ENCODE peak calls at places on chromosomes 13 and 19, in seven cellular contexts. O is OCI-LY7, V is GM23248, N is PC-3, I is H9, L is fibroblast of lung, P is GM23338. S is an unnamed sample.

GRCh38 chr19:34393031-34393430 is 11.2 kb upstream of the PDCD2L start:
- DNase-seq in V (no peak), I (no peak), P (no peak), L (no peak), O (no peak), N (no peak), S (no peak)

GRCh38 chr13:104571161-104571889 is 1505.1 kb upstream of the SLC10A2 start:
- DNase-seq in N (peak), I (peak), O (no peak), P (peak), L (peak), V (peak), S (peak)

GRCh38 chr13:111490611-111491010 is 170.2 kb downstream of the TEX29 start:
- DNase-seq in I (no peak), O (no peak), P (no peak), V (no peak), L (no peak), N (no peak), S (no peak)

GRCh38 chr13:26022538-26023292 is 29.1 kb downstream of the SHISA2 start:
- DNase-seq in L (peak), P (no peak), I (no peak), N (peak), V (peak), O (no peak), S (no peak)

GRCh38 chr13:103663996-103664395 is 597.8 kb upstream of the SLC10A2 start:
- DNase-seq in V (no peak), I (no peak), O (no peak), N (peak), P (no peak), L (no peak), S (no peak)

GRCh38 chr13:113978741-113979481 is 5.0 kb upstream of the C13orf46 start:
- DNase-seq in N (no peak), O (no peak), V (no peak), I (no peak), L (no peak), P (no peak), S (no peak)

GRCh38 chr19:43505941-43506340 is 1.4 kb upstream of the PHLDB3 start:
- DNase-seq in I (no peak), V (no peak), L (no peak), P (no peak), N (no peak), O (no peak), S (no peak)

GRCh38 chr19:36182612-36183454 is 30.6 kb upstream of the COX7A1 start:
- DNase-seq in P (peak), I (peak), V (no peak), O (no peak), L (no peak), N (peak), S (peak)

GRCh38 chr19:3699071-3699740 is 1.1 kb downstream of the PIP5K1C start:
- DNase-seq in P (no peak), L (peak), I (no peak), O (peak), N (peak), V (peak), S (peak)

GRCh38 chr19:5917431-5918107 is 3.5 kb downstream of the CAPS start:
- DNase-seq in I (no peak), V (no peak), L (no peak), O (no peak), P (no peak), N (no peak), S (no peak)

GRCh38 chr13:74210693-74211393 is 76.6 kb upstream of the KLF12 start:
- DNase-seq in I (no peak), O (no peak), L (peak), N (peak), P (no peak), V (peak), S (no peak)

GRCh38 chr19:5040544-5041167 is 71.7 kb downstream of the KDM4B start:
- DNase-seq in O (no peak), V (no peak), N (no peak), I (no peak), P (no peak), L (no peak), S (no peak)

GRCh38 chr19:45217957-45218334 is 27.3 kb downstream of the EXOC3L2 start:
- DNase-seq in V (no peak), N (no peak), I (no peak), P (peak), L (no peak), O (no peak), S (no peak)

GRCh38 chr19:45217193-45217956 is 27.8 kb downstream of the EXOC3L2 start:
- DNase-seq in O (no peak), V (peak), P (peak), N (no peak), I (no peak), L (no peak), S (peak)

GRCh38 chr19:45216677-45217076 is 28.5 kb downstream of the EXOC3L2 start:
- DNase-seq in I (no peak), P (no peak), V (no peak), N (no peak), O (no peak), L (no peak), S (no peak)

GRCh38 chr19:45213031-45213430 is 32.2 kb downstream of the EXOC3L2 start:
- DNase-seq in I (no peak), O (no peak), L (no peak), P (peak), V (no peak), N (no peak), S (no peak)

DNA sequence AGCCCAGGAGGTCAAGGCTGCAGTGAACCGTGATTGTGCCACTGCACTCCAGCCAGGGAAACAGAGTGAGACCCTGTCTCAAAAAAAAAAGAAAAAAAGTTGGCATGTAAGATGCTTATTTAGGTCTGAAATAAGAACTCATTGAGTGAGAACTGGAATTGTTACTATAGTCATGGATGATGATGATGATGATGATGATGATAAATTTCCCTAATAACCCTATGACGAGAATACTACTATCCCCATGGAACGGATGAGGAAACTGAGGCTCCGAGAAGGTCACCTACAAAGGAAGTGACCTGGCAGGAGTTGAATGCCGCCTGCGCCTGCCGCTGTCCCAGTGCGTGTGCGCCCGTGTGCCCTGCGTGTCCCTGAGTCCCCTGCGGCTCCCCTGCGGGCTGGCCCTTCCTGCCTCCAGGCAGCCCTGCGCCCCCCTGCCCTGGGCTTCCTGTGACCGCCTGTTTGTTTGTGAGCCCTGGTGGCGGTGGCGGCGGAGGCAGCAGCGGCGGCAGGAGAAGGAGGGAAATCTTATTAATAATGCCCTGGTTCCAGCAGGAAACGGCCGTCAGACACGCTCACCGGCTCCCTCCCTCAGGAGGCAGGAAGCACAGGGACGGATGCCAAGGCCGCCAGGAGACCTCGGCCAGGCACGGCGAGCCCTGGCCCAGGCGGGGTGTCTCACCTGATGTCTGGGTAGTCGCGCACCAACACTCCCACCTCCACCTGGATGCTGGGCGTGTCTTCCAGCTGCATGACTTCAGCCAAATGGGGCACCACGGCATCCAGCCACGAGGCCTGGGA is 29.6 kb downstream of the EXOC3L2 start:
- DNase-seq in L (no peak), I (peak), V (no peak), N (peak), P (peak), O (no peak), S (peak)
- H2AFZ ChIP-seq in L (no peak), I (no peak), V (no peak), N (peak), P (peak), O (no peak), S (peak)

GRCh38 chr13:23608138-23608537 is 37.9 kb downstream of the TNFRSF19 start:
- DNase-seq in I (no peak), V (no peak), O (no peak), L (no peak), P (no peak), N (no peak), S (no peak)

GRCh38 chr13:23608704-23609413 is 38.6 kb downstream of the TNFRSF19 start:
- DNase-seq in N (no peak), P (no peak), I (no peak), V (peak), L (peak), O (no peak), S (no peak)

GRCh38 chr13:23610966-23611486 is 40.8 kb downstream of the TNFRSF19 start:
- DNase-seq in P (no peak), N (no peak), O (no peak), I (no peak), L (peak), V (peak), S (no peak)

GRCh38 chr13:23610187-23610576 is 40.0 kb downstream of the TNFRSF19 start:
- DNase-seq in V (peak), N (peak), P (no peak), L (peak), I (no peak), O (no peak), S (no peak)

DNA sequence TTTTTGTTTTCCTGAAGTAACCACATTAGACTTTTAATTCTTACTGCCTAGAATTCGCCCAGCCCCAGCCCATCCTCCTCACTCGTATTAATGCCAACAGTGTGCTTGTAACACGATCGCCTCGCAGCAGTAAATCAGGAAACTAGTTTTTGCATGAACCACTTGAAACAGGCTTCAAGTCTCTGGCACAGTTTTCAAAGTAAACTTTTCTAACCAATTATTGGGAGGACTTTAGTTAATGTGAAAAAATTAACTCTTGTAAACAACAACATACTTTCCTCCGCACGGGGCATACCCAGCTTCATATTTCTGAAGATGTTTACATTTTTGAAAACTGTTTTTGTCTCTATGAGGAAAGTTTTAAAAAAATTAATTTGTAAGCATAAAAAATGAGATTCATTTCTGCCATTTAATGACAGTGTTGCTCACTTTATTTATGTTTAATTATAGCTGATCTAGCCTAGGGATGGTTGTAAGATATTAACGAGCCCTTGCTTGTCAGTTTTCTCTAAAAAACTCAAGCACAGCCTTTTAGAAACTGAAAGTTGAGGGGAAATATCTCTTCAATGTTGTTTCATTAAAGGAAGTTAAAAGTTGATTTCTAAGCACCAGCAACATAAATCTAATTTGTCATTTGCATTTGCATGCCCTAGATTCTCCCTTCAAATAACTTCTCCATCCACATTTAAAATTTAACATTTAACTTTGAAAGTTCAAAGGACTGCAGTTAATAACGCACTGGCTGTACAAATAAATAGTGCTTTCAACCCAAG is 39.4 kb downstream of the TNFRSF19 start:
- DNase-seq in N (peak), P (no peak), V (peak), O (no peak), I (no peak), L (peak), S (no peak)
- H2AFZ ChIP-seq in N (peak), P (peak), V (peak), O (no peak), I (no peak), L (no peak), S (no peak)

GRCh38 chr13:30125422-30126073 is 181.8 kb downstream of the KATNAL1 start:
- DNase-seq in V (peak), O (no peak), N (peak), P (no peak), L (peak), I (no peak), S (no peak)

GRCh38 chr13:30126903-30127428 is 180.4 kb downstream of the KATNAL1 start:
- DNase-seq in L (peak), N (no peak), V (peak), O (no peak), I (no peak), P (no peak), S (no peak)

GRCh38 chr13:30128591-30128990 is 178.8 kb downstream of the KATNAL1 start:
- DNase-seq in L (no peak), V (no peak), P (no peak), I (no peak), N (no peak), O (no peak), S (no peak)

GRCh38 chr13:30129411-30129810 is 177.9 kb downstream of the KATNAL1 start:
- DNase-seq in N (no peak), O (no peak), V (no peak), P (no peak), I (no peak), L (no peak), S (no peak)

DNA sequence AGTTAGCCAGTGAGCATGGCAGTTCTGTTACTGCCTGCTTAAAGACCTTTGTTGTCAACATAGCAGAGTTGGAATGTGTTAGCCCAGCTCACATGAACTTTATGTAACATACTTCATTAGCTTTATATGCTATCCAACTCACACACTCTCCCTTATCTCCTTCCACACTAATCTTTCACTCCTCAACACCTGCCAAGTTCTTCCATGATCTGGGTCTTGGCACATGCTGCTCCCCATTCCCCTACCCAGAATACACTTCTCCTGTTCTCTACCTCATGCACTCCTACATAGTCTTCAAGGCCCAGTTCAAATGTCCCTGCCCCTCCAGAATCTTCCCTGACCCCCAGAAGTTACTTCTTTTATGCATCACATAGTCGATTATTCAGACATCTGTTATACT is 179.3 kb downstream of the KATNAL1 start:
- DNase-seq in O (no peak), I (no peak), L (no peak), N (no peak), V (no peak), P (no peak), S (no peak)
- H2AFZ ChIP-seq in O (no peak), I (no peak), L (no peak), N (no peak), V (no peak), P (no peak), S (no peak)

DNA sequence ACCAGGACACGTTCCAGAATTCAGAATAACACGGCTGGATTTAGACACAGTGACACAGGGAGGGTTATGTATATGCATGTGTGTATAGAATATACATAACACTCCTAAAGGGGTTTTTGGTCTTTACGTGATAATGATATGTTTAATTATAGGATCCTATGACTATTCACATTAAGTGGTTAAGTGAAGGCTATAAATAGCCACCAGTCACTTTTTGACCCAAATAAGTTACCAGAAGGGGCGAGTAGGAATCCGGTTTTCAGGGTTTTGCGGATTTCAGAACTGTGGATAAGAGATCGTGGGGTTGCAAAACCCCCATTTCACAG is 6.9 kb downstream of the ANGPTL6 start:
- DNase-seq in O (no peak), I (no peak), L (no peak), N (no peak), V (no peak), P (no peak), S (no peak)
- H2AFZ ChIP-seq in O (peak), I (no peak), L (peak), N (peak), V (peak), P (peak), S (no peak)

DNA sequence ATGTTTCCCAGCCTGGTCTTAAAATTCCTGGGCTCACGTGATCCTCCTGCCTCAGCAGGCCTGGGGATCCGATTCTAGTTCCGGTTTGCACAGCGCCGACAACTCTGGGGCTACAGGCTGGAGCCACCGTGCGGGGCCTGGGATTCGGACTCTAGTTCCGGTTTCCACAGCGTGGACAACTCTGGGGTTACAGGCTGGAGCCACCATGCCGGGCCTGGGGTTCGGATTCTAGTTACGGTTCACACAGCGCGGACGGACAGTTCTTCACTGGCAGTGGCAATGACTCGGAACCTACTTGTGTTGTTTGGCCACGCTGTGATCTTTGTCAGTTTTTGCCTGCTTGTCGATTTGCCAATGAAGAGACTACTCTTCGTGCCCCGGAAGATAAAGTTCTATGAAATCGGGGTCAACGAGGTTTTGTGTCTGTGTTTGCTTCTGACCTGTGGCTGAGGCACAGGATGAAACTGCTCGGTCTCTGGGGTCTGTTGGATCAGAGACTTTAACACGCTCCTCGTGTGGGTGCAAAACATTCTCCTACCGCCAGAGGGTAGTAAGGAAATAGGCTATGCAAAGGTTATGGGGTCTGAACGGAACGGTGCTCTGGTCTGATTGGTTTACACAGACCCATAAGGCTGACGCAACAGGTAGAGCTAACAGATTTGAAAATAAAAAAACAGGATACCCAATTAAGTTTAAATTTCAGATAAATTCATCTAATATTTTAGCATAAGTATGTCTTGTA is 12.1 kb upstream of the ZSCAN1 start:
- DNase-seq in P (peak), L (peak), O (no peak), I (peak), N (no peak), V (peak), S (peak)
- H2AFZ ChIP-seq in P (peak), L (no peak), O (no peak), I (no peak), N (no peak), V (peak), S (no peak)

DNA sequence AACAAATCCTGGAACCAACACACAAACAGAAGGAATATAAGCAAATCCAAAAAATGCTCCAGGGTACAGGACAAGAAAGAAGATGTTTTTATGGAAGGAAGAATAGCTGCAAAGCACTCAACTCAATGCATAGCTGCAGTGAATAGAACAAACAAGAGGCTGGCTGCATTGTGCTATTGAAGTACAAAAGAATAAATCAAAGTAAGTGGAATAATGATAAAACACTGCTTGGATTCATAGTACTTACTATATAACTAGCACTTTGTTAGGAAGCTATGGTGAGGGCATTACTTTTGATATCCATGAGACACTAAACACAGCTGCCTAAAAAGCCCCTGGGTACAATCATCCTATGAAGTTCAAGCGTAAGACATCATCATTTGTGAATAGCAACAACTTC is 350.2 kb downstream of the PCDH9 start:
- DNase-seq in I (no peak), O (no peak), V (no peak), N (no peak), L (no peak), P (no peak), S (no peak)
- H2AFZ ChIP-seq in I (no peak), O (no peak), V (no peak), N (no peak), L (no peak), P (no peak), S (no peak)

DNA sequence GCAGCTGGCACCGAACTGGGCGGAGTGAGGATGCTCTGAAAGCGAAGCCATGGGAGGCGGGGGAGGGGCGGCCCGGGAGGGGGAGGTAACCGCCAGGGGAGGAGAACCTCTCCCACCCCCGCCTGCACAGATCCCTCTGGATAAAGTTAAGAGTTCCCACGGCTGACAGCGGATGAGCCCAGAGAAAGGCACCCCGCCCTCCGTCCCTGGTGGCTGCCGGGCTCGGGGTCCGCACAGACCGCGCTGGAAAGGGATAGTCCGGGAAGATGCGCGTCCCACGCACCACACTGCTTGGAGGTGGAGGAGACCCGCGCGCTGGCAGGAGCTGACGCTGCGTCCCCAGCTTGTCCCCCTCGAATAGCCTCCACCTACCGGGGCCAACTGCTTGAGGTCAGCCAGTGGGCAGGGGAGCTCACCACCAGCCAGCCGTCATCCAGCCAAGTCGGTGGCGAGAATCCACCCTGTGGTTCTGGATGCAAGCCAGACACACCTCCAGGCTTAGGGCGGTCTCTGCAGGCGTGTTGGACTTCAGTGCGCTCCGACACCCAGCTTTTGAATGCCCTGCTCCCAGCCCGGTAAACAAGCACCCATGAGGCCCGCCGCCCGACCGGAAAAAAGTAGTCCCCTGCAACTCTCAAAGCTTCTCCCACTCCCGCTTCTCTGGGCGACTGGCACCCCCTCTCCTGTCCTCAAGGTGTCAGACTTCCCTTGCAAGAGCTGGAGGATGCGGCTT is at the start of gene TRPC4:
- DNase-seq in N (peak), P (peak), O (no peak), V (peak), I (peak), L (peak), S (peak)
- H2AFZ ChIP-seq in N (peak), P (peak), O (no peak), V (peak), I (no peak), L (peak), S (peak)